ENCODE peak calls at places on chromosomes 2 and 18, in seven cellular contexts. One of them, this sample, is unnamed.

GRCh38 chr2:71672011-71672639 is 218.8 kb downstream of the DYSF start:
- DNase-seq in NCI-H1048: no peak
- DNase-seq in ovary: no peak
- DNase-seq in CD8-positive, alpha-beta T cell: no peak
- DNase-seq in stromal cell of bone marrow: no peak
- DNase-seq in smooth muscle cell of the brain vasculature: no peak
- DNase-seq in fibroblast of gingiva: no peak
- DNase-seq in this sample: no peak

GRCh38 chr2:25506226-25506625 is 164.5 kb upstream of the DNMT3A start:
- DNase-seq in NCI-H1048: no peak
- DNase-seq in ovary: no peak
- DNase-seq in CD8-positive, alpha-beta T cell: no peak
- DNase-seq in stromal cell of bone marrow: no peak
- DNase-seq in smooth muscle cell of the brain vasculature: no peak
- DNase-seq in fibroblast of gingiva: no peak
- DNase-seq in this sample: no peak

GRCh38 chr18:79697976-79698375 is 18.4 kb downstream of the CTDP1 start:
- DNase-seq in NCI-H1048: no peak
- DNase-seq in ovary: no peak
- DNase-seq in CD8-positive, alpha-beta T cell: no peak
- DNase-seq in stromal cell of bone marrow: no peak
- DNase-seq in smooth muscle cell of the brain vasculature: no peak
- DNase-seq in fibroblast of gingiva: no peak
- DNase-seq in this sample: no peak

GRCh38 chr2:157480182-157480961 is 36.5 kb upstream of the CYTIP start:
- DNase-seq in NCI-H1048: no peak
- DNase-seq in ovary: no peak
- DNase-seq in CD8-positive, alpha-beta T cell: no peak
- DNase-seq in stromal cell of bone marrow: peak
- DNase-seq in smooth muscle cell of the brain vasculature: no peak
- DNase-seq in fibroblast of gingiva: peak
- DNase-seq in this sample: no peak

GRCh38 chr2:241912021-241912555 is 42.6 kb downstream of the RTP5 start:
- DNase-seq in NCI-H1048: no peak
- DNase-seq in ovary: no peak
- DNase-seq in CD8-positive, alpha-beta T cell: no peak
- DNase-seq in stromal cell of bone marrow: no peak
- DNase-seq in smooth muscle cell of the brain vasculature: no peak
- DNase-seq in fibroblast of gingiva: no peak
- DNase-seq in this sample: no peak

GRCh38 chr2:71578665-71579371 is 125.5 kb downstream of the DYSF start:
- DNase-seq in NCI-H1048: no peak
- DNase-seq in ovary: no peak
- DNase-seq in CD8-positive, alpha-beta T cell: no peak
- DNase-seq in stromal cell of bone marrow: peak
- DNase-seq in smooth muscle cell of the brain vasculature: no peak
- DNase-seq in fibroblast of gingiva: peak
- DNase-seq in this sample: no peak

GRCh38 chr2:12271589-12271984 is 445.1 kb upstream of the TRIB2 start:
- DNase-seq in NCI-H1048: no peak
- DNase-seq in ovary: no peak
- DNase-seq in CD8-positive, alpha-beta T cell: no peak
- DNase-seq in stromal cell of bone marrow: no peak
- DNase-seq in smooth muscle cell of the brain vasculature: no peak
- DNase-seq in fibroblast of gingiva: no peak
- DNase-seq in this sample: no peak

GRCh38 chr2:128236491-128237035 is 82.1 kb downstream of the HS6ST1 start:
- DNase-seq in NCI-H1048: no peak
- DNase-seq in ovary: no peak
- DNase-seq in CD8-positive, alpha-beta T cell: no peak
- DNase-seq in stromal cell of bone marrow: peak
- DNase-seq in smooth muscle cell of the brain vasculature: no peak
- DNase-seq in fibroblast of gingiva: peak
- DNase-seq in this sample: peak

GRCh38 chr2:201235865-201236811 is 24.2 kb upstream of the CASP8 start:
- DNase-seq in NCI-H1048: peak
- DNase-seq in ovary: peak
- DNase-seq in CD8-positive, alpha-beta T cell: peak
- DNase-seq in stromal cell of bone marrow: peak
- DNase-seq in smooth muscle cell of the brain vasculature: peak
- DNase-seq in fibroblast of gingiva: peak
- DNase-seq in this sample: peak

GRCh38 chr2:38394903-38395341 is 17.8 kb upstream of the ATL2 start:
- DNase-seq in NCI-H1048: peak
- DNase-seq in ovary: no peak
- DNase-seq in CD8-positive, alpha-beta T cell: no peak
- DNase-seq in stromal cell of bone marrow: no peak
- DNase-seq in smooth muscle cell of the brain vasculature: no peak
- DNase-seq in fibroblast of gingiva: no peak
- DNase-seq in this sample: peak

This sample was measured in HT1080.